ENCODE peak calls at places on chromosomes 6 and 20, in five cellular contexts. One of them, this sample, is unnamed.

GRCh38 chr6:154319231-154319858 is 37.3 kb downstream of the IPCEF1 start:
- DNase-seq in AG10803: peak; percentile 91
- DNase-seq in activated CD8-positive, alpha-beta T cell treated with anti-CD3 and anti-CD28 coated beads for 36 hours: no peak
- DNase-seq in dorsolateral prefrontal cortex: no peak
- DNase-seq in mucosa of descending colon: no peak
- DNase-seq in this sample: no peak

GRCh38 chr6:125792680-125793079 is 1.9 kb downstream of the NCOA7 start:
- DNase-seq in AG10803: peak; percentile 23
- DNase-seq in activated CD8-positive, alpha-beta T cell treated with anti-CD3 and anti-CD28 coated beads for 36 hours: no peak
- DNase-seq in mucosa of descending colon: no peak
- DNase-seq in dorsolateral prefrontal cortex: no peak
- DNase-seq in this sample: no peak

GRCh38 chr6:13369591-13369990 is 41.3 kb upstream of the TBC1D7 start:
- DNase-seq in mucosa of descending colon: no peak
- DNase-seq in dorsolateral prefrontal cortex: no peak
- DNase-seq in activated CD8-positive, alpha-beta T cell treated with anti-CD3 and anti-CD28 coated beads for 36 hours: no peak
- DNase-seq in AG10803: no peak
- DNase-seq in this sample: no peak

GRCh38 chr20:4820833-4821518 is 99.3 kb downstream of the PRND start:
- DNase-seq in mucosa of descending colon: no peak
- DNase-seq in AG10803: peak; percentile 91
- DNase-seq in dorsolateral prefrontal cortex: peak; percentile 79
- DNase-seq in activated CD8-positive, alpha-beta T cell treated with anti-CD3 and anti-CD28 coated beads for 36 hours: no peak
- DNase-seq in this sample: no peak

GRCh38 chr6:20034408-20034769 is 177.9 kb downstream of the MBOAT1 start:
- DNase-seq in dorsolateral prefrontal cortex: no peak
- DNase-seq in mucosa of descending colon: no peak
- DNase-seq in activated CD8-positive, alpha-beta T cell treated with anti-CD3 and anti-CD28 coated beads for 36 hours: no peak
- DNase-seq in AG10803: no peak
- DNase-seq in this sample: no peak

GRCh38 chr6:18101271-18101670 is 21.2 kb downstream of the NHLRC1 start:
- DNase-seq in mucosa of descending colon: no peak
- DNase-seq in dorsolateral prefrontal cortex: no peak
- DNase-seq in activated CD8-positive, alpha-beta T cell treated with anti-CD3 and anti-CD28 coated beads for 36 hours: no peak
- DNase-seq in AG10803: peak; percentile 35
- DNase-seq in this sample: no peak

GRCh38 chr6:158669145-158670035 is 19.5 kb downstream of the SYTL3 start:
- DNase-seq in dorsolateral prefrontal cortex: no peak
- DNase-seq in mucosa of descending colon: no peak
- DNase-seq in AG10803: peak; percentile 49
- DNase-seq in activated CD8-positive, alpha-beta T cell treated with anti-CD3 and anti-CD28 coated beads for 36 hours: no peak
- DNase-seq in this sample: no peak

GRCh38 chr6:144488590-144488989 is 203.5 kb downstream of the UTRN start:
- DNase-seq in activated CD8-positive, alpha-beta T cell treated with anti-CD3 and anti-CD28 coated beads for 36 hours: no peak
- DNase-seq in dorsolateral prefrontal cortex: no peak
- DNase-seq in AG10803: no peak
- DNase-seq in mucosa of descending colon: no peak
- DNase-seq in this sample: no peak

GRCh38 chr6:57423468-57423867 is 106.0 kb downstream of the PRIM2 start:
- DNase-seq in AG10803: no peak
- DNase-seq in activated CD8-positive, alpha-beta T cell treated with anti-CD3 and anti-CD28 coated beads for 36 hours: no peak
- DNase-seq in dorsolateral prefrontal cortex: no peak
- DNase-seq in mucosa of descending colon: no peak
- DNase-seq in this sample: no peak

GRCh38 chr6:26342106-26342999 is 22.6 kb upstream of the BTN3A2 start:
- DNase-seq in AG10803: peak; percentile 63
- DNase-seq in dorsolateral prefrontal cortex: no peak
- DNase-seq in mucosa of descending colon: no peak
- DNase-seq in activated CD8-positive, alpha-beta T cell treated with anti-CD3 and anti-CD28 coated beads for 36 hours: peak; percentile 46
- DNase-seq in this sample: peak; percentile 82

GRCh38 chr6:108117427-108118358 is 43.2 kb upstream of the OSTM1 start:
- DNase-seq in activated CD8-positive, alpha-beta T cell treated with anti-CD3 and anti-CD28 coated beads for 36 hours: peak; percentile 39
- DNase-seq in dorsolateral prefrontal cortex: no peak
- DNase-seq in AG10803: no peak
- DNase-seq in mucosa of descending colon: peak; percentile 40
- DNase-seq in this sample: peak; percentile 50

GRCh38 chr6:169940554-169941290 is 189.3 kb downstream of the ERMARD start:
- DNase-seq in dorsolateral prefrontal cortex: no peak
- DNase-seq in activated CD8-positive, alpha-beta T cell treated with anti-CD3 and anti-CD28 coated beads for 36 hours: no peak
- DNase-seq in mucosa of descending colon: no peak
- DNase-seq in AG10803: no peak
- DNase-seq in this sample: no peak

GRCh38 chr20:36861875-36862801 is 13.8 kb upstream of the TLDC2 start:
- DNase-seq in AG10803: peak; percentile 82
- DNase-seq in dorsolateral prefrontal cortex: peak; percentile 83
- DNase-seq in activated CD8-positive, alpha-beta T cell treated with anti-CD3 and anti-CD28 coated beads for 36 hours: no peak
- DNase-seq in mucosa of descending colon: peak; percentile 84
- DNase-seq in this sample: no peak

GRCh38 chr20:9339708-9340107 is 174.7 kb upstream of the LAMP5 start:
- DNase-seq in AG10803: no peak
- DNase-seq in dorsolateral prefrontal cortex: no peak
- DNase-seq in mucosa of descending colon: no peak
- DNase-seq in activated CD8-positive, alpha-beta T cell treated with anti-CD3 and anti-CD28 coated beads for 36 hours: no peak
- DNase-seq in this sample: no peak

GRCh38 chr20:42836339-42836738 is 353.4 kb downstream of the PTPRT start:
- DNase-seq in dorsolateral prefrontal cortex: no peak
- DNase-seq in activated CD8-positive, alpha-beta T cell treated with anti-CD3 and anti-CD28 coated beads for 36 hours: no peak
- DNase-seq in mucosa of descending colon: no peak
- DNase-seq in AG10803: no peak
- DNase-seq in this sample: no peak

GRCh38 chr6:167510648-167511047 is 185.8 kb downstream of the TTLL2 start:
- DNase-seq in activated CD8-positive, alpha-beta T cell treated with anti-CD3 and anti-CD28 coated beads for 36 hours: no peak
- DNase-seq in mucosa of descending colon: no peak
- DNase-seq in AG10803: no peak
- DNase-seq in dorsolateral prefrontal cortex: no peak
- DNase-seq in this sample: no peak

GRCh38 chr6:95292011-95292410 is 285.3 kb upstream of the MANEA start:
- DNase-seq in AG10803: no peak
- DNase-seq in activated CD8-positive, alpha-beta T cell treated with anti-CD3 and anti-CD28 coated beads for 36 hours: no peak
- DNase-seq in dorsolateral prefrontal cortex: no peak
- DNase-seq in mucosa of descending colon: no peak
- DNase-seq in this sample: no peak

GRCh38 chr6:26362093-26362835 is 2.7 kb upstream of the BTN3A2 start:
- DNase-seq in mucosa of descending colon: no peak
- DNase-seq in dorsolateral prefrontal cortex: no peak
- DNase-seq in AG10803: no peak
- DNase-seq in activated CD8-positive, alpha-beta T cell treated with anti-CD3 and anti-CD28 coated beads for 36 hours: no peak
- DNase-seq in this sample: no peak

GRCh38 chr6:129691709-129692108 is 18.3 kb downstream of the ARHGAP18 start:
- DNase-seq in mucosa of descending colon: no peak
- DNase-seq in AG10803: no peak
- DNase-seq in activated CD8-positive, alpha-beta T cell treated with anti-CD3 and anti-CD28 coated beads for 36 hours: no peak
- DNase-seq in dorsolateral prefrontal cortex: no peak
- DNase-seq in this sample: no peak

GRCh38 chr20:36644713-36645109 is 1.3 kb downstream of the SLA2 start:
- DNase-seq in dorsolateral prefrontal cortex: no peak
- DNase-seq in mucosa of descending colon: no peak
- DNase-seq in activated CD8-positive, alpha-beta T cell treated with anti-CD3 and anti-CD28 coated beads for 36 hours: peak; percentile 84
- DNase-seq in AG10803: no peak
- DNase-seq in this sample: no peak

GRCh38 chr6:137707038-137707589 is 159.9 kb upstream of the TNFAIP3 start:
- DNase-seq in dorsolateral prefrontal cortex: no peak
- DNase-seq in AG10803: no peak
- DNase-seq in activated CD8-positive, alpha-beta T cell treated with anti-CD3 and anti-CD28 coated beads for 36 hours: no peak
- DNase-seq in mucosa of descending colon: no peak
- DNase-seq in this sample: no peak

GRCh38 chr6:170489836-170490235 is 63.3 kb downstream of the PSMB1 start:
- DNase-seq in activated CD8-positive, alpha-beta T cell treated with anti-CD3 and anti-CD28 coated beads for 36 hours: no peak
- DNase-seq in dorsolateral prefrontal cortex: no peak
- DNase-seq in AG10803: peak; percentile 6
- DNase-seq in mucosa of descending colon: no peak
- DNase-seq in this sample: no peak

GRCh38 chr20:32612831-32613595 is 27.9 kb upstream of the NOL4L start:
- DNase-seq in mucosa of descending colon: no peak
- DNase-seq in dorsolateral prefrontal cortex: no peak
- DNase-seq in activated CD8-positive, alpha-beta T cell treated with anti-CD3 and anti-CD28 coated beads for 36 hours: no peak
- DNase-seq in AG10803: no peak
- DNase-seq in this sample: no peak

GRCh38 chr6:77456531-77457248 is 6.6 kb downstream of the HTR1B start:
- DNase-seq in mucosa of descending colon: no peak
- DNase-seq in dorsolateral prefrontal cortex: no peak
- DNase-seq in AG10803: peak; percentile 99
- DNase-seq in activated CD8-positive, alpha-beta T cell treated with anti-CD3 and anti-CD28 coated beads for 36 hours: no peak
- DNase-seq in this sample: no peak

GRCh38 chr20:39124064-39124463 is 161.9 kb downstream of the DHX35 start:
- DNase-seq in AG10803: no peak
- DNase-seq in mucosa of descending colon: no peak
- DNase-seq in dorsolateral prefrontal cortex: no peak
- DNase-seq in activated CD8-positive, alpha-beta T cell treated with anti-CD3 and anti-CD28 coated beads for 36 hours: no peak
- DNase-seq in this sample: no peak

GRCh38 chr20:34075647-34076046 is 36.4 kb downstream of the EIF2S2 start:
- DNase-seq in mucosa of descending colon: no peak
- DNase-seq in dorsolateral prefrontal cortex: no peak
- DNase-seq in activated CD8-positive, alpha-beta T cell treated with anti-CD3 and anti-CD28 coated beads for 36 hours: no peak
- DNase-seq in AG10803: no peak
- DNase-seq in this sample: no peak
- TF ChIP-seq CTCF in mucosa of descending colon: no peak
- TF ChIP-seq CTCF in dorsolateral prefrontal cortex: no peak
- TF ChIP-seq CTCF in activated CD8-positive, alpha-beta T cell treated with anti-CD3 and anti-CD28 coated beads for 36 hours: no peak
- TF ChIP-seq CTCF in AG10803: no peak
- TF ChIP-seq CTCF in this sample: peak; percentile 4

GRCh38 chr6:105746130-105746505 is 340.0 kb upstream of the PRDM1 start:
- DNase-seq in activated CD8-positive, alpha-beta T cell treated with anti-CD3 and anti-CD28 coated beads for 36 hours: no peak
- DNase-seq in mucosa of descending colon: no peak
- DNase-seq in dorsolateral prefrontal cortex: no peak
- DNase-seq in AG10803: no peak
- DNase-seq in this sample: no peak
- TF ChIP-seq CTCF in activated CD8-positive, alpha-beta T cell treated with anti-CD3 and anti-CD28 coated beads for 36 hours: no peak
- TF ChIP-seq CTCF in mucosa of descending colon: no peak
- TF ChIP-seq CTCF in dorsolateral prefrontal cortex: no peak
- TF ChIP-seq CTCF in AG10803: no peak
- TF ChIP-seq CTCF in this sample: no peak

GRCh38 chr6:35402136-35402855 is 49.8 kb upstream of the FANCE start:
- DNase-seq in activated CD8-positive, alpha-beta T cell treated with anti-CD3 and anti-CD28 coated beads for 36 hours: no peak
- DNase-seq in AG10803: no peak
- DNase-seq in dorsolateral prefrontal cortex: no peak
- DNase-seq in mucosa of descending colon: no peak
- DNase-seq in this sample: peak; percentile 78
- TF ChIP-seq CTCF in activated CD8-positive, alpha-beta T cell treated with anti-CD3 and anti-CD28 coated beads for 36 hours: no peak
- TF ChIP-seq CTCF in AG10803: no peak
- TF ChIP-seq CTCF in dorsolateral prefrontal cortex: no peak
- TF ChIP-seq CTCF in mucosa of descending colon: no peak
- TF ChIP-seq CTCF in this sample: peak; percentile 16

DNA sequence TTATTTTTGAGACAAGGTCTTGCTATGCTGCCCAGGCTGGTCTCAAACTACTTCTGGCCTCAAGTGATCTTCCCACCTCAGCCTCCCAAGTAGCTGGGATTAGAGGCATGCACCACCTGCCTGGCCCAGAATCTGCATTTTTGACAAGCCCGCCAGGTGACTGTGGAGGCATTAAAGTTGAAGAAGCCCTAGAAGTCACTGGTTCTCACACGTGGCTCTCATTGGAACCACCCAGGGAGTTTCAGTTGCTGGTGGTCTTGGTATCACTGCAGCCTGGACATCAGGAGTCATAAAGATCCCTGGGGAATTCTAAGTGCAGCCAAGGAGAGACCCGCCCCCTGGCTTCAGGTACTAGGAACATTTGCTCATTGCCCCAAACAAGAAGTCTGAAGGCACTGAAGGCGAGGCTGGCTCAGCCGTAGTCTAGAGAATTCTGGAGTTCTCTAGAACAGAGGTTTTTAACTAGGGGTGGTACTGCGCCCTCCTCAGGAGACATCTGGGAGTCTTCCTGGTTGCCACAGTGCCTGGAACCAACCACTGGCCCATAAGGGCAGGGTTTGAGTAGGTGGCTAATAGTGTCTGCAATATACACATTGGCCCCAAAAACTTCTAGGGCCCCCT is 182.8 kb downstream of the ZMYND8 start:
- DNase-seq in mucosa of descending colon: no peak
- DNase-seq in AG10803: no peak
- DNase-seq in activated CD8-positive, alpha-beta T cell treated with anti-CD3 and anti-CD28 coated beads for 36 hours: no peak
- DNase-seq in dorsolateral prefrontal cortex: no peak
- DNase-seq in this sample: no peak
- TF ChIP-seq CTCF in mucosa of descending colon: no peak
- TF ChIP-seq CTCF in AG10803: no peak
- TF ChIP-seq CTCF in activated CD8-positive, alpha-beta T cell treated with anti-CD3 and anti-CD28 coated beads for 36 hours: no peak
- TF ChIP-seq CTCF in dorsolateral prefrontal cortex: no peak
- TF ChIP-seq CTCF in this sample: no peak

GRCh38 chr6:37698264-37699137 is 818 bp upstream of the MDGA1 start:
- DNase-seq in activated CD8-positive, alpha-beta T cell treated with anti-CD3 and anti-CD28 coated beads for 36 hours: peak; percentile 68
- DNase-seq in mucosa of descending colon: no peak
- DNase-seq in dorsolateral prefrontal cortex: no peak
- DNase-seq in AG10803: peak; percentile 70
- DNase-seq in this sample: peak; percentile 47
- TF ChIP-seq CTCF in activated CD8-positive, alpha-beta T cell treated with anti-CD3 and anti-CD28 coated beads for 36 hours: no peak
- TF ChIP-seq CTCF in mucosa of descending colon: no peak
- TF ChIP-seq CTCF in dorsolateral prefrontal cortex: no peak
- TF ChIP-seq CTCF in AG10803: no peak
- TF ChIP-seq CTCF in this sample: no peak

GRCh38 chr20:62028384-62028783 is 37.3 kb downstream of the TAF4 start:
- DNase-seq in AG10803: no peak
- DNase-seq in dorsolateral prefrontal cortex: no peak
- DNase-seq in mucosa of descending colon: no peak
- DNase-seq in activated CD8-positive, alpha-beta T cell treated with anti-CD3 and anti-CD28 coated beads for 36 hours: no peak
- DNase-seq in this sample: no peak
- TF ChIP-seq CTCF in AG10803: no peak
- TF ChIP-seq CTCF in dorsolateral prefrontal cortex: no peak
- TF ChIP-seq CTCF in mucosa of descending colon: no peak
- TF ChIP-seq CTCF in activated CD8-positive, alpha-beta T cell treated with anti-CD3 and anti-CD28 coated beads for 36 hours: no peak
- TF ChIP-seq CTCF in this sample: no peak

GRCh38 chr6:136628996-136629395 is 78.8 kb upstream of the MAP7 start:
- DNase-seq in activated CD8-positive, alpha-beta T cell treated with anti-CD3 and anti-CD28 coated beads for 36 hours: no peak
- DNase-seq in AG10803: no peak
- DNase-seq in mucosa of descending colon: no peak
- DNase-seq in dorsolateral prefrontal cortex: no peak
- DNase-seq in this sample: no peak

GRCh38 chr6:136627191-136627590 is 77.0 kb upstream of the MAP7 start:
- DNase-seq in dorsolateral prefrontal cortex: no peak
- DNase-seq in AG10803: no peak
- DNase-seq in activated CD8-positive, alpha-beta T cell treated with anti-CD3 and anti-CD28 coated beads for 36 hours: no peak
- DNase-seq in mucosa of descending colon: no peak
- DNase-seq in this sample: no peak

GRCh38 chr6:136625293-136625692 is 75.1 kb upstream of the MAP7 start:
- DNase-seq in mucosa of descending colon: no peak
- DNase-seq in AG10803: no peak
- DNase-seq in dorsolateral prefrontal cortex: no peak
- DNase-seq in activated CD8-positive, alpha-beta T cell treated with anti-CD3 and anti-CD28 coated beads for 36 hours: no peak
- DNase-seq in this sample: no peak
- TF ChIP-seq CTCF in mucosa of descending colon: no peak
- TF ChIP-seq CTCF in AG10803: no peak
- TF ChIP-seq CTCF in dorsolateral prefrontal cortex: no peak
- TF ChIP-seq CTCF in activated CD8-positive, alpha-beta T cell treated with anti-CD3 and anti-CD28 coated beads for 36 hours: no peak
- TF ChIP-seq CTCF in this sample: no peak

GRCh38 chr6:100281471-100281878 is 183.2 kb downstream of the SIM1 start:
- DNase-seq in activated CD8-positive, alpha-beta T cell treated with anti-CD3 and anti-CD28 coated beads for 36 hours: no peak
- DNase-seq in dorsolateral prefrontal cortex: no peak
- DNase-seq in AG10803: no peak
- DNase-seq in mucosa of descending colon: no peak
- DNase-seq in this sample: no peak
- TF ChIP-seq CTCF in activated CD8-positive, alpha-beta T cell treated with anti-CD3 and anti-CD28 coated beads for 36 hours: no peak
- TF ChIP-seq CTCF in dorsolateral prefrontal cortex: no peak
- TF ChIP-seq CTCF in AG10803: no peak
- TF ChIP-seq CTCF in mucosa of descending colon: no peak
- TF ChIP-seq CTCF in this sample: no peak

DNA sequence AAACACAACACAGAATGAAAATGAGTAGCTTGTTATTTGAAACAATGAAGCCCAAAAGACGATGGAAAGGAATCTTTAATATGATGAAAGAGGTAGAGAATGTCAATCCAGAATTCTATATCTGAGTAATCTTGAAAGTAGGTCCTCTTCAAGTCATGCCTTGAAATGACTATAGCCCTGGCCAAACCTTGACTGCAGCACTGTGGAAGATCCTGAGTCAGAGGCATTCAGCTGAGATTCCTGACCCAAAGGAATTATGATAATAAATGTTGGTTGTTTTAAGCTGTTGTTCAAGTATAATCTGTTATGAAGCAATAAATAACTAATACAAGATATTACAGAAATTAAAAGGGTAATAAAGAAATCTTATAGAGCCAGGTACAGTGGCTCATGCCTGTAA is 64.8 kb downstream of the IBTK start:
- DNase-seq in dorsolateral prefrontal cortex: no peak
- DNase-seq in mucosa of descending colon: no peak
- DNase-seq in AG10803: peak; percentile 57
- DNase-seq in activated CD8-positive, alpha-beta T cell treated with anti-CD3 and anti-CD28 coated beads for 36 hours: no peak
- DNase-seq in this sample: peak; percentile 9
- TF ChIP-seq CTCF in dorsolateral prefrontal cortex: no peak
- TF ChIP-seq CTCF in mucosa of descending colon: no peak
- TF ChIP-seq CTCF in AG10803: no peak
- TF ChIP-seq CTCF in activated CD8-positive, alpha-beta T cell treated with anti-CD3 and anti-CD28 coated beads for 36 hours: no peak
- TF ChIP-seq CTCF in this sample: no peak

This sample was measured in GM12865.